ENCODE peak calls at places on chromosomes 1 and 21, in seven cellular contexts. One of them, this sample, is unnamed.
A peak's percentile ranks its signal among the peaks of the same experiment; 100 is the strongest.

GRCh38 chr21:35378881-35379280 is 329.8 kb upstream of the RUNX1 start:
- DNase-seq in BJ: no peak
- DNase-seq in A549: no peak
- DNase-seq in GM04503: no peak
- DNase-seq in ELR: no peak
- DNase-seq in activated CD4-positive, alpha-beta T cell treated with anti-CD3 and anti-CD28 coated beads, Interleukin-2, amount 10 ng/mL, durations not matched to agents 7 days and 5 days: no peak
- DNase-seq in activated T-helper 1 cell treated with Interleukin-2 at 50 U/mL for 16 hours: no peak
- DNase-seq in this sample: no peak

GRCh38 chr1:156214024-156214748 is 1.4 kb downstream of the PMF1 start:
- DNase-seq in A549: peak; percentile 47
- DNase-seq in GM04503: no peak
- DNase-seq in BJ: no peak
- DNase-seq in ELR: peak; percentile 77
- DNase-seq in activated CD4-positive, alpha-beta T cell treated with anti-CD3 and anti-CD28 coated beads, Interleukin-2, amount 10 ng/mL, durations not matched to agents 7 days and 5 days: no peak
- DNase-seq in activated T-helper 1 cell treated with Interleukin-2 at 50 U/mL for 16 hours: no peak
- DNase-seq in this sample: peak; percentile 39

GRCh38 chr1:93016171-93016570 is 54.9 kb upstream of the DIPK1A start:
- DNase-seq in ELR: peak; percentile 10
- DNase-seq in activated T-helper 1 cell treated with Interleukin-2 at 50 U/mL for 16 hours: no peak
- DNase-seq in BJ: no peak
- DNase-seq in activated CD4-positive, alpha-beta T cell treated with anti-CD3 and anti-CD28 coated beads, Interleukin-2, amount 10 ng/mL, durations not matched to agents 7 days and 5 days: no peak
- DNase-seq in A549: no peak
- DNase-seq in GM04503: no peak
- DNase-seq in this sample: no peak

GRCh38 chr1:20505488-20505887 is 2.5 kb downstream of the MUL1 start:
- DNase-seq in activated T-helper 1 cell treated with Interleukin-2 at 50 U/mL for 16 hours: no peak
- DNase-seq in A549: no peak
- DNase-seq in activated CD4-positive, alpha-beta T cell treated with anti-CD3 and anti-CD28 coated beads, Interleukin-2, amount 10 ng/mL, durations not matched to agents 7 days and 5 days: no peak
- DNase-seq in BJ: no peak
- DNase-seq in GM04503: no peak
- DNase-seq in ELR: no peak
- DNase-seq in this sample: no peak

GRCh38 chr1:37601441-37601840 is 5.7 kb upstream of the GNL2 start:
- DNase-seq in activated CD4-positive, alpha-beta T cell treated with anti-CD3 and anti-CD28 coated beads, Interleukin-2, amount 10 ng/mL, durations not matched to agents 7 days and 5 days: no peak
- DNase-seq in GM04503: no peak
- DNase-seq in ELR: no peak
- DNase-seq in BJ: no peak
- DNase-seq in activated T-helper 1 cell treated with Interleukin-2 at 50 U/mL for 16 hours: no peak
- DNase-seq in A549: no peak
- DNase-seq in this sample: no peak

GRCh38 chr1:53145051-53145600 is 2.7 kb upstream of the SLC1A7 start:
- DNase-seq in A549: no peak
- DNase-seq in GM04503: no peak
- DNase-seq in activated CD4-positive, alpha-beta T cell treated with anti-CD3 and anti-CD28 coated beads, Interleukin-2, amount 10 ng/mL, durations not matched to agents 7 days and 5 days: no peak
- DNase-seq in BJ: no peak
- DNase-seq in ELR: no peak
- DNase-seq in activated T-helper 1 cell treated with Interleukin-2 at 50 U/mL for 16 hours: no peak
- DNase-seq in this sample: no peak

GRCh38 chr1:206048582-206048981 is 4.4 kb upstream of the RHEX start:
- DNase-seq in activated T-helper 1 cell treated with Interleukin-2 at 50 U/mL for 16 hours: no peak
- DNase-seq in activated CD4-positive, alpha-beta T cell treated with anti-CD3 and anti-CD28 coated beads, Interleukin-2, amount 10 ng/mL, durations not matched to agents 7 days and 5 days: no peak
- DNase-seq in A549: peak; percentile 59
- DNase-seq in BJ: no peak
- DNase-seq in GM04503: no peak
- DNase-seq in ELR: no peak
- DNase-seq in this sample: no peak

GRCh38 chr21:45373991-45374816 is 30.8 kb upstream of the COL18A1 start:
- DNase-seq in ELR: no peak
- DNase-seq in BJ: no peak
- DNase-seq in activated T-helper 1 cell treated with Interleukin-2 at 50 U/mL for 16 hours: no peak
- DNase-seq in A549: no peak
- DNase-seq in GM04503: no peak
- DNase-seq in activated CD4-positive, alpha-beta T cell treated with anti-CD3 and anti-CD28 coated beads, Interleukin-2, amount 10 ng/mL, durations not matched to agents 7 days and 5 days: no peak
- DNase-seq in this sample: peak; percentile 33

GRCh38 chr1:12728391-12728790 is 12.5 kb downstream of the AADACL3 start:
- DNase-seq in activated CD4-positive, alpha-beta T cell treated with anti-CD3 and anti-CD28 coated beads, Interleukin-2, amount 10 ng/mL, durations not matched to agents 7 days and 5 days: no peak
- DNase-seq in ELR: no peak
- DNase-seq in GM04503: no peak
- DNase-seq in A549: no peak
- DNase-seq in activated T-helper 1 cell treated with Interleukin-2 at 50 U/mL for 16 hours: no peak
- DNase-seq in BJ: no peak
- DNase-seq in this sample: no peak

GRCh38 chr1:168320805-168321577 is 40.3 kb downstream of the TBX19 start:
- DNase-seq in ELR: peak; percentile 95
- DNase-seq in BJ: peak; percentile 63
- DNase-seq in GM04503: peak; percentile 63
- DNase-seq in activated CD4-positive, alpha-beta T cell treated with anti-CD3 and anti-CD28 coated beads, Interleukin-2, amount 10 ng/mL, durations not matched to agents 7 days and 5 days: no peak
- DNase-seq in activated T-helper 1 cell treated with Interleukin-2 at 50 U/mL for 16 hours: no peak
- DNase-seq in A549: peak; percentile 61
- DNase-seq in this sample: peak; percentile 63

This sample was measured in ovary.